ENCODE peak calls at places on chromosomes 7 and 10, in seven cellular contexts. V, M, Z, S, P, T and U are unnamed samples.
A peak's percentile ranks its signal among the peaks of the same experiment; 100 is the strongest.

GRCh38 chr10:71971311-71971731 is 7.1 kb downstream of the CHST3 start:
- DNase-seq in M (no peak), T (no peak), Z (no peak), S (no peak), V (no peak), P (no peak), U (no peak)

GRCh38 chr7:128409435-128410091 is at the start of gene IMPDH1:
- DNase-seq in V (peak; percentile 95), M (peak; percentile 95), T (peak; percentile 88), P (peak; percentile 55), S (peak; percentile 83), Z (peak; percentile 72), U (peak; percentile 34)

GRCh38 chr7:32204361-32205018 is 134.3 kb upstream of the PDE1C start:
- DNase-seq in T (peak; percentile 83), S (peak; percentile 86), P (peak; percentile 70), Z (no peak), M (peak; percentile 64), V (peak; percentile 55), U (peak; percentile 95)

GRCh38 chr10:48604408-48605263 is at the start of gene ARHGAP22:
- DNase-seq in S (peak; percentile 69), V (peak; percentile 60), Z (no peak), M (peak; percentile 84), T (peak; percentile 73), P (no peak), U (no peak)

GRCh38 chr7:155609185-155609584 is 35.3 kb upstream of the RBM33 start:
- DNase-seq in T (no peak), P (no peak), S (no peak), V (no peak), Z (no peak), M (no peak), U (no peak)

GRCh38 chr7:1663243-1663642 is 6.8 kb upstream of the ELFN1 start:
- DNase-seq in V (peak; percentile 16), S (no peak), Z (no peak), P (no peak), M (no peak), T (no peak), U (no peak)

GRCh38 chr7:22896917-22897316 is 74.3 kb upstream of the TOMM7 start:
- DNase-seq in P (no peak), M (no peak), Z (no peak), S (peak; percentile 68), T (no peak), V (no peak), U (no peak)

GRCh38 chr10:50788951-50789904 is 49.5 kb downstream of the ASAH2B start:
- DNase-seq in Z (no peak), M (peak; percentile 42), T (peak; percentile 34), P (no peak), V (peak; percentile 36), S (peak; percentile 75), U (peak; percentile 33)

GRCh38 chr7:54839538-54840213 is 80.7 kb upstream of the SEC61G start:
- DNase-seq in V (peak; percentile 55), P (peak; percentile 1), Z (no peak), T (peak; percentile 70), S (peak; percentile 77), M (peak; percentile 47), U (peak; percentile 83)

GRCh38 chr10:92691591-92692084 is 1.9 kb downstream of the HHEX start:
- DNase-seq in P (no peak), M (no peak), T (no peak), V (no peak), Z (no peak), S (peak; percentile 56), U (no peak)

GRCh38 chr10:99234067-99234738 is 1.4 kb downstream of the HPSE2 start:
- DNase-seq in S (peak; percentile 78), T (no peak), V (no peak), Z (no peak), M (no peak), P (no peak), U (no peak)

GRCh38 chr10:1579671-1580070 is 157.7 kb downstream of the ADARB2 start:
- DNase-seq in P (no peak), T (no peak), M (no peak), Z (no peak), S (no peak), V (no peak), U (no peak)

GRCh38 chr7:25407053-25407452 is 178.8 kb upstream of the NPVF start:
- DNase-seq in M (no peak), P (no peak), V (no peak), S (no peak), Z (no peak), T (no peak), U (no peak)

GRCh38 chr10:8129438-8129837 is 75.0 kb downstream of the GATA3 start:
- DNase-seq in V (no peak), M (no peak), S (no peak), P (no peak), T (no peak), Z (no peak), U (no peak)

GRCh38 chr10:117615649-117616048 is 73.1 kb downstream of the EMX2 start:
- DNase-seq in P (peak; percentile 55), V (no peak), Z (no peak), M (no peak), T (no peak), S (no peak), U (no peak)

GRCh38 chr7:31443457-31443856 is 70.4 kb upstream of the ITPRID1 start:
- DNase-seq in T (peak; percentile 39), S (peak; percentile 90), V (peak; percentile 52), Z (no peak), M (peak; percentile 14), P (peak; percentile 39), U (peak; percentile 71)

GRCh38 chr7:139658919-139659675 is 118.7 kb downstream of the HIPK2 start:
- DNase-seq in P (no peak), S (peak; percentile 34), T (no peak), M (no peak), V (no peak), Z (no peak), U (no peak)

GRCh38 chr10:93465806-93466675 is 16.1 kb downstream of the MYOF start:
- DNase-seq in P (no peak), M (peak; percentile 79), Z (no peak), V (peak; percentile 30), T (peak; percentile 84), S (no peak), U (peak; percentile 96)

GRCh38 chr7:105246195-105247078 is 142.3 kb downstream of the SRPK2 start:
- DNase-seq in T (no peak), M (no peak), S (no peak), V (no peak), P (no peak), Z (no peak), U (no peak)

GRCh38 chr10:29877798-29878491 is 181.4 kb downstream of the JCAD start:
- DNase-seq in Z (no peak), P (no peak), V (no peak), M (no peak), T (no peak), S (no peak), U (no peak)

GRCh38 chr7:122304604-122304975 is at the start of gene FEZF1:
- DNase-seq in V (no peak), Z (no peak), T (no peak), S (peak; percentile 81), P (peak; percentile 44), M (no peak), U (peak; percentile 71)

GRCh38 chr10:104622598-104623209 is 18.4 kb upstream of the SORCS3 start:
- DNase-seq in T (no peak), Z (no peak), V (peak; percentile 61), M (no peak), S (peak; percentile 84), P (no peak), U (peak; percentile 13)

GRCh38 chr10:49076319-49076718 is 39.0 kb downstream of the VSTM4 start:
- DNase-seq in Z (no peak), T (no peak), V (no peak), S (no peak), M (no peak), P (no peak), U (no peak)

GRCh38 chr10:103901299-103901698 is 16.7 kb downstream of the STN1 start:
- DNase-seq in S (no peak), M (no peak), P (no peak), V (no peak), Z (no peak), T (no peak), U (no peak)